ENCODE peak calls at places on chromosomes 1 and 21, in six cellular contexts. One of them, this sample, is unnamed.

GRCh38 chr21:35408401-35408800 is 359.3 kb upstream of the RUNX1 start:
- DNase-seq in stimulated activated CD8-positive, alpha-beta memory T cell treated with anti-CD3 and anti-CD28 coated beads, Interleukin-7, amount 100 ng/mL, for 1 hour: no peak
- DNase-seq in T-cell: no peak
- DNase-seq in NCI-H1092: no peak
- DNase-seq in NCI-H1436 treated with DMSO at 0.1 percent for 48 hours: no peak
- DNase-seq in neural crest cell: no peak
- DNase-seq in this sample: no peak

GRCh38 chr21:33206771-33207290 is 22.9 kb upstream of the IFNAR2 start:
- DNase-seq in stimulated activated CD8-positive, alpha-beta memory T cell treated with anti-CD3 and anti-CD28 coated beads, Interleukin-7, amount 100 ng/mL, for 1 hour: no peak
- DNase-seq in T-cell: no peak
- DNase-seq in NCI-H1092: no peak
- DNase-seq in NCI-H1436 treated with DMSO at 0.1 percent for 48 hours: no peak
- DNase-seq in neural crest cell: no peak
- DNase-seq in this sample: no peak

GRCh38 chr1:53470155-53470554 is 11.0 kb downstream of the DMRTB1 start:
- DNase-seq in stimulated activated CD8-positive, alpha-beta memory T cell treated with anti-CD3 and anti-CD28 coated beads, Interleukin-7, amount 100 ng/mL, for 1 hour: no peak
- DNase-seq in T-cell: no peak
- DNase-seq in NCI-H1092: peak
- DNase-seq in NCI-H1436 treated with DMSO at 0.1 percent for 48 hours: no peak
- DNase-seq in neural crest cell: peak
- DNase-seq in this sample: no peak

GRCh38 chr1:2258996-2259395 is 30.9 kb downstream of the SKI start:
- DNase-seq in stimulated activated CD8-positive, alpha-beta memory T cell treated with anti-CD3 and anti-CD28 coated beads, Interleukin-7, amount 100 ng/mL, for 1 hour: no peak
- DNase-seq in T-cell: peak
- DNase-seq in NCI-H1092: no peak
- DNase-seq in NCI-H1436 treated with DMSO at 0.1 percent for 48 hours: no peak
- DNase-seq in neural crest cell: no peak
- DNase-seq in this sample: peak

GRCh38 chr1:222613627-222614026 is 4.3 kb upstream of the MIA3 start:
- DNase-seq in stimulated activated CD8-positive, alpha-beta memory T cell treated with anti-CD3 and anti-CD28 coated beads, Interleukin-7, amount 100 ng/mL, for 1 hour: no peak
- DNase-seq in T-cell: no peak
- DNase-seq in NCI-H1092: no peak
- DNase-seq in NCI-H1436 treated with DMSO at 0.1 percent for 48 hours: no peak
- DNase-seq in neural crest cell: no peak
- DNase-seq in this sample: no peak

GRCh38 chr1:223242971-223243370 is 99.9 kb upstream of the TLR5 start:
- DNase-seq in stimulated activated CD8-positive, alpha-beta memory T cell treated with anti-CD3 and anti-CD28 coated beads, Interleukin-7, amount 100 ng/mL, for 1 hour: no peak
- DNase-seq in T-cell: no peak
- DNase-seq in NCI-H1092: no peak
- DNase-seq in NCI-H1436 treated with DMSO at 0.1 percent for 48 hours: no peak
- DNase-seq in neural crest cell: no peak
- DNase-seq in this sample: no peak

GRCh38 chr1:204254031-204254661 is 40.4 kb upstream of the GOLT1A start:
- DNase-seq in stimulated activated CD8-positive, alpha-beta memory T cell treated with anti-CD3 and anti-CD28 coated beads, Interleukin-7, amount 100 ng/mL, for 1 hour: no peak
- DNase-seq in T-cell: no peak
- DNase-seq in NCI-H1092: no peak
- DNase-seq in NCI-H1436 treated with DMSO at 0.1 percent for 48 hours: no peak
- DNase-seq in neural crest cell: no peak
- DNase-seq in this sample: no peak

GRCh38 chr1:227437495-227438008 is 119.3 kb upstream of the CDC42BPA start:
- DNase-seq in stimulated activated CD8-positive, alpha-beta memory T cell treated with anti-CD3 and anti-CD28 coated beads, Interleukin-7, amount 100 ng/mL, for 1 hour: no peak
- DNase-seq in T-cell: no peak
- DNase-seq in NCI-H1092: no peak
- DNase-seq in NCI-H1436 treated with DMSO at 0.1 percent for 48 hours: peak
- DNase-seq in neural crest cell: no peak
- DNase-seq in this sample: no peak

GRCh38 chr1:100051893-100052292 is 80.8 kb downstream of the SASS6 start:
- DNase-seq in stimulated activated CD8-positive, alpha-beta memory T cell treated with anti-CD3 and anti-CD28 coated beads, Interleukin-7, amount 100 ng/mL, for 1 hour: no peak
- DNase-seq in T-cell: no peak
- DNase-seq in NCI-H1092: no peak
- DNase-seq in NCI-H1436 treated with DMSO at 0.1 percent for 48 hours: no peak
- DNase-seq in neural crest cell: no peak
- DNase-seq in this sample: no peak

This sample was measured in CD4-positive, alpha-beta T cell.